ENCODE peak calls at places on chromosomes 6 and 20, in four cellular contexts. One of them, this sample, is unnamed.
A peak's percentile ranks its signal among the peaks of the same experiment; 100 is the strongest.

GRCh38 chr6:54071941-54072340 is 39.3 kb upstream of the MLIP start:
- DNase-seq in thyroid gland: no peak
- DNase-seq in fibroblast of mammary gland: peak; percentile 3
- DNase-seq in foreskin fibroblast: no peak
- DNase-seq in this sample: no peak

GRCh38 chr20:57013221-57013620 is 253.2 kb downstream of the BMP7 start:
- DNase-seq in thyroid gland: no peak
- DNase-seq in fibroblast of mammary gland: no peak
- DNase-seq in foreskin fibroblast: no peak
- DNase-seq in this sample: no peak

GRCh38 chr20:22795897-22796296 is 211.5 kb upstream of the FOXA2 start:
- DNase-seq in thyroid gland: no peak
- DNase-seq in fibroblast of mammary gland: peak; percentile 98
- DNase-seq in foreskin fibroblast: peak; percentile 97
- DNase-seq in this sample: no peak

GRCh38 chr6:135922170-135922569 is 70.7 kb downstream of the PDE7B start:
- DNase-seq in thyroid gland: peak; percentile 31
- DNase-seq in fibroblast of mammary gland: peak; percentile 100
- DNase-seq in foreskin fibroblast: peak; percentile 95
- DNase-seq in this sample: no peak

GRCh38 chr6:100433726-100434435 is 30.8 kb downstream of the SIM1 start:
- DNase-seq in thyroid gland: no peak
- DNase-seq in fibroblast of mammary gland: no peak
- DNase-seq in foreskin fibroblast: no peak
- DNase-seq in this sample: no peak

GRCh38 chr6:136090929-136091328 is 159.2 kb downstream of the MTFR2 start:
- DNase-seq in thyroid gland: no peak
- DNase-seq in fibroblast of mammary gland: no peak
- DNase-seq in foreskin fibroblast: no peak
- DNase-seq in this sample: no peak

GRCh38 chr6:4459981-4460380 is 316.2 kb upstream of the CDYL start:
- DNase-seq in thyroid gland: no peak
- DNase-seq in fibroblast of mammary gland: no peak
- DNase-seq in foreskin fibroblast: no peak
- DNase-seq in this sample: no peak

GRCh38 chr6:167819640-167820039 is 7.1 kb upstream of the AFDN start:
- DNase-seq in thyroid gland: peak; percentile 49
- DNase-seq in fibroblast of mammary gland: no peak
- DNase-seq in foreskin fibroblast: no peak
- DNase-seq in this sample: no peak

GRCh38 chr6:90284745-90285481 is 11.7 kb downstream of the BACH2 start:
- DNase-seq in thyroid gland: no peak
- DNase-seq in fibroblast of mammary gland: peak; percentile 76
- DNase-seq in foreskin fibroblast: peak; percentile 29
- DNase-seq in this sample: no peak

GRCh38 chr6:84645563-84646266 is 118.7 kb downstream of the TBX18 start:
- DNase-seq in thyroid gland: no peak
- DNase-seq in fibroblast of mammary gland: peak; percentile 86
- DNase-seq in foreskin fibroblast: peak; percentile 80
- DNase-seq in this sample: no peak

GRCh38 chr6:6890400-6890858 is 217.3 kb upstream of the RREB1 start:
- DNase-seq in thyroid gland: peak; percentile 17
- DNase-seq in fibroblast of mammary gland: peak; percentile 16
- DNase-seq in foreskin fibroblast: no peak
- DNase-seq in this sample: no peak

GRCh38 chr20:61837200-61837599 is 228.5 kb downstream of the TAF4 start:
- DNase-seq in thyroid gland: no peak
- DNase-seq in fibroblast of mammary gland: no peak
- DNase-seq in foreskin fibroblast: no peak
- DNase-seq in this sample: no peak

GRCh38 chr6:153503810-153504209 is 372.7 kb upstream of the RGS17 start:
- DNase-seq in thyroid gland: no peak
- DNase-seq in fibroblast of mammary gland: no peak
- DNase-seq in foreskin fibroblast: no peak
- DNase-seq in this sample: no peak

GRCh38 chr6:3433005-3433404 is 23.8 kb downstream of the SLC22A23 start:
- DNase-seq in thyroid gland: no peak
- DNase-seq in fibroblast of mammary gland: no peak
- DNase-seq in foreskin fibroblast: no peak
- DNase-seq in this sample: no peak

GRCh38 chr6:100721256-100721655 is 159.9 kb downstream of the ASCC3 start:
- DNase-seq in thyroid gland: no peak
- DNase-seq in fibroblast of mammary gland: peak; percentile 12
- DNase-seq in foreskin fibroblast: peak; percentile 6
- DNase-seq in this sample: no peak

GRCh38 chr6:154508573-154509375 is 1.7 kb downstream of the CNKSR3 start:
- DNase-seq in thyroid gland: no peak
- DNase-seq in fibroblast of mammary gland: peak; percentile 33
- DNase-seq in foreskin fibroblast: no peak
- DNase-seq in this sample: no peak
- H3K4me3 ChIP-seq in thyroid gland: no peak overlapping the region
- H3K4me3 ChIP-seq in fibroblast of mammary gland: peak overlapping the region; percentile 84
- H3K4me3 ChIP-seq in foreskin fibroblast: peak overlapping the region; percentile 93
- H3K4me3 ChIP-seq in this sample: peak overlapping the region; percentile 85

DNA sequence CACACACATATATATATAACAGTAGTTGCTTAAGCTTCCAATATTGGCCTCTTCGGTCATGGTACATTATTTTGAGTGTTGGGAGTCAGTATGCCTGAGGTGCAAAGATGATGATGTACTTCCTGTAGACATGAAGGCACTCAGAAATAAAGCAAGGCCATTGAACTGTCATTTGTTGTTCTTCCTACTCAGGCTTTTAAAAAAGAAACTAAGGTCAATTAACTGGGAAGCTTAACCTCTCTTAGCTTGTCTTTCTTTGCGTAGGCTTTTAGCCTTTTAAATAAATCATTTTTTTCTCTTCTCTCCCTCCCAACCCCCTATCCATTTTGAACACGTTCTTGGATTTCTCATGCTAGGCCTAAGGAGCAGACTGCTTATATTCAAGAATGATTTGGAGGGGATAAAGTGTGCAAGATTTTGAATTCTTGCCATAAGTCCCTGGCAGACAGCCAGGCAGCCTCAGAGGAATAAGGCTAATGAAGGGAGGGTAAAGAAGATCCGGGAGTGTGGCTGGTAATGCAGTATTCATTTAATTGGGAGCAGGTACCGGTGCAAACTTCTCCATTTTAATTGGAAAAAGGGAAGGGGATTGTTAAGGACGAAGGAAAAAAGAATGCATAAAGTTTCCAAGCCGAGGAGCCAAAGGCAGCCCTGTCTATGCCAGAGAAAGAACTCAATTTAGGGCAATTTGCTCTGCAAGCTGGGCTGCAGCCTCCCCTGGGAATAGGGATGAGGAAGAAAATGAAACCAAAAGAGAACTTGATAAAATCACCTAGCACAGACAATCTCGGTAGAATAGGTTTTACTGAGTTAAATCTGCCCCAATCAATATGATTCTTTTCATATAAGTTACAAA is 343.8 kb upstream of the MMS22L start:
- DNase-seq in thyroid gland: peak; percentile 28
- DNase-seq in fibroblast of mammary gland: peak; percentile 3
- DNase-seq in foreskin fibroblast: no peak
- DNase-seq in this sample: no peak
- H3K4me3 ChIP-seq in thyroid gland: no peak overlapping the region
- H3K4me3 ChIP-seq in fibroblast of mammary gland: no peak overlapping the region
- H3K4me3 ChIP-seq in foreskin fibroblast: peak overlapping the region; percentile 16
- H3K4me3 ChIP-seq in this sample: no peak overlapping the region

GRCh38 chr6:126803769-126804168 is 314.7 kb upstream of the RSPO3 start:
- DNase-seq in thyroid gland: no peak
- DNase-seq in fibroblast of mammary gland: no peak
- DNase-seq in foreskin fibroblast: no peak
- DNase-seq in this sample: no peak
- H3K4me3 ChIP-seq in thyroid gland: no peak overlapping the region
- H3K4me3 ChIP-seq in fibroblast of mammary gland: no peak overlapping the region
- H3K4me3 ChIP-seq in foreskin fibroblast: no peak overlapping the region
- H3K4me3 ChIP-seq in this sample: no peak overlapping the region

GRCh38 chr20:32036716-32037355 is 15.2 kb upstream of the HCK start:
- DNase-seq in thyroid gland: no peak
- DNase-seq in fibroblast of mammary gland: no peak
- DNase-seq in foreskin fibroblast: no peak
- DNase-seq in this sample: no peak
- H3K4me3 ChIP-seq in thyroid gland: no peak overlapping the region
- H3K4me3 ChIP-seq in fibroblast of mammary gland: no peak overlapping the region
- H3K4me3 ChIP-seq in foreskin fibroblast: no peak overlapping the region
- H3K4me3 ChIP-seq in this sample: no peak overlapping the region

DNA sequence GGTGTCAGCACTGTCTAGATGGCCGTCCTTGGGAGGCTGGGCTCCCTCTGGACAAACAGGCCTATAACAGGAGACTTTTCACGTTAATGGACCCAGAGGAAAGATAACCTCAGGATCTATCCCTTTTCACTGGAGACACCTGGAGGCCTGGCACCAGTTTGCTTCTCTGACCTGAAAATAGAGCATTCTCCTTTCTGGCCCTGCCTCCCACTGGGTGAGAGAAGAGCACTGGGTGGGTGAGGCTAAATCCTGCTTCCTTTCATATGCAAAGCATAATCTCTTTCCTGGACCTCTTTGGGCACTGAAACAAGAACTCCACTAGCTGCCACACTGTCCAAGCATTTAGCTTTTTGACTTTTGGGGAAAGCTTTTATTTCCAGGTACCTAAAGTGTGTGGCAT is 78.3 kb downstream of the FOXO3 start:
- DNase-seq in thyroid gland: no peak
- DNase-seq in fibroblast of mammary gland: no peak
- DNase-seq in foreskin fibroblast: no peak
- DNase-seq in this sample: no peak
- H3K4me3 ChIP-seq in thyroid gland: no peak overlapping the region
- H3K4me3 ChIP-seq in fibroblast of mammary gland: no peak overlapping the region
- H3K4me3 ChIP-seq in foreskin fibroblast: no peak overlapping the region
- H3K4me3 ChIP-seq in this sample: no peak overlapping the region

DNA sequence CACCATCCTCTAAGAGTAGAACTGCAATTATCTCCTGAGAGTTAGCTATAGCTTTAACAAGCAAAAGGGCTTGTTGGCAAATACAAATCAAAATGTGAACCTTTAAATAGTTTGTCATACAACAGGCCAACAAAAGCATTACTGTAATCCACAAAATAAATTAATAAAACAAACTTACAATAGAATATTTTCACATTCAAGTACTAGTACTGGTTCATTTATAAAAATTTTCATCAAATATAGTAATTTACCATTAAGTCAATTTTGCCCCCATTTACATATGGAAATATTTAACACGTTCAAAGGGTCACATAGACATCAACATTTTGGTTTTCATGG is 9.4 kb downstream of the RBM39 start:
- DNase-seq in thyroid gland: no peak
- DNase-seq in fibroblast of mammary gland: no peak
- DNase-seq in foreskin fibroblast: no peak
- DNase-seq in this sample: no peak
- H3K4me3 ChIP-seq in thyroid gland: no peak overlapping the region
- H3K4me3 ChIP-seq in fibroblast of mammary gland: no peak overlapping the region
- H3K4me3 ChIP-seq in foreskin fibroblast: no peak overlapping the region
- H3K4me3 ChIP-seq in this sample: no peak overlapping the region

DNA sequence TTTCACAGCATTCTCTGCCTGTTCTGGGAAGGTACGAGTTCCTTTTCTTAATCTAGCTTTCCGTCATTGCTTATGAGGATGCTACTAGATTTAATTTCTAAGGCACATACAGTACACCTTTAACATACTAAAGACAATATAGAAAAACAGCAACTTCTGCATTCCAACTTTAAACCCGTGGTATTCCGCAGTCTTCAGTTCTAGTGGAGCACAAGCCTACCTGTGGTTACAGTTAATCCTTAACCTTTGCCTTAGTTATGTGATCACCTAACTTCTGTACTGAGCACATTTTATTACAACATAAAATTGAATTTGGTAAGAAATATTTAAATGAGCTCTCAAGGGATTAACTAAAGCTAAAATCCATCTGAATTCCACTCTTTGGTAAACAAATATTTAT is 289.5 kb downstream of the BTBD9 start:
- DNase-seq in thyroid gland: no peak
- DNase-seq in fibroblast of mammary gland: no peak
- DNase-seq in foreskin fibroblast: no peak
- DNase-seq in this sample: no peak
- H3K4me3 ChIP-seq in thyroid gland: no peak overlapping the region
- H3K4me3 ChIP-seq in fibroblast of mammary gland: no peak overlapping the region
- H3K4me3 ChIP-seq in foreskin fibroblast: no peak overlapping the region
- H3K4me3 ChIP-seq in this sample: no peak overlapping the region

GRCh38 chr6:41732601-41733348 is 2.6 kb downstream of the TFEB start:
- DNase-seq in thyroid gland: peak; percentile 23
- DNase-seq in fibroblast of mammary gland: no peak
- DNase-seq in foreskin fibroblast: no peak
- DNase-seq in this sample: no peak
- H3K4me3 ChIP-seq in thyroid gland: no peak overlapping the region
- H3K4me3 ChIP-seq in fibroblast of mammary gland: no peak overlapping the region
- H3K4me3 ChIP-seq in foreskin fibroblast: peak overlapping the region; percentile 74
- H3K4me3 ChIP-seq in this sample: no peak overlapping the region

DNA sequence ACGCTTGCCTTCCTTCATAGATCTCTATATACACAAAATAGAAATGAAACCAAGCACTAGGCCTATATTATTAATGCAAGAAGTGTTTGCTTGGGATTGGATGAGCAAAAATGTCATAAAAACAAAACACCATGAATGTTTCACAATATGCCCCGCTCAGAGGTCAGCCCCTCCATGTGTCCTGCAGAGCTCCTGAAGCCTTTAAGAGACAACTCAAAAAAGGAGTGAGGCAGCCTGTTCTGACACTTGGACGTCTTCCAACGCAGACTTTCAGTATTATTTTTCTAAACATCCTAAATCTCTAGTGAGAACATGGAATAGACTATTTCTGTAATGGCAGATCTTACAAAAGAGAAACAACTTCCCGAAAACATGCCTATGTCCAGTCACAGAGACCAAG is 322.6 kb downstream of the PRKN start:
- DNase-seq in thyroid gland: no peak
- DNase-seq in fibroblast of mammary gland: no peak
- DNase-seq in foreskin fibroblast: no peak
- DNase-seq in this sample: no peak
- H3K4me3 ChIP-seq in thyroid gland: no peak overlapping the region
- H3K4me3 ChIP-seq in fibroblast of mammary gland: no peak overlapping the region
- H3K4me3 ChIP-seq in foreskin fibroblast: no peak overlapping the region
- H3K4me3 ChIP-seq in this sample: no peak overlapping the region

GRCh38 chr6:132414332-132414731 is 13.1 kb upstream of the MOXD1 start:
- DNase-seq in thyroid gland: no peak
- DNase-seq in fibroblast of mammary gland: no peak
- DNase-seq in foreskin fibroblast: no peak
- DNase-seq in this sample: no peak
- H3K4me3 ChIP-seq in thyroid gland: no peak overlapping the region
- H3K4me3 ChIP-seq in fibroblast of mammary gland: no peak overlapping the region
- H3K4me3 ChIP-seq in foreskin fibroblast: peak overlapping the region; percentile 11
- H3K4me3 ChIP-seq in this sample: no peak overlapping the region

This sample was measured in right lobe of liver.